ENCODE peak calls at places on chromosomes 6 and 20, in five cellular contexts. S is Right ventricle myocardium superior; L is globus pallidus; W is effector CD4-positive, alpha-beta T cell; G is brain microvascular endothelial cell. R is an unnamed sample.

GRCh38 chr20:4726710-4727391 is 5.1 kb downstream of the PRND start:
- DNase-seq in S (no peak), L (no peak), W (peak; percentile 31), G (peak; percentile 19), R (peak; percentile 41)

GRCh38 chr6:155121699-155122098 is 126.6 kb downstream of the TIAM2 start:
- DNase-seq in S (no peak), L (no peak), W (no peak), G (no peak), R (no peak)

GRCh38 chr6:128280960-128281359 is 239.4 kb downstream of the PTPRK start:
- DNase-seq in S (no peak), L (no peak), W (no peak), G (no peak), R (no peak)

GRCh38 chr6:166473886-166474596 is 91.3 kb upstream of the MPC1 start:
- DNase-seq in S (no peak), L (no peak), W (no peak), G (no peak), R (no peak)

GRCh38 chr6:38776515-38776914 is 61.4 kb downstream of the DNAH8 start:
- DNase-seq in S (no peak), L (no peak), W (no peak), G (peak; percentile 81), R (no peak)

GRCh38 chr6:8335896-8336295 is 99.4 kb downstream of the SLC35B3 start:
- DNase-seq in S (no peak), L (no peak), W (no peak), G (no peak), R (no peak)

GRCh38 chr6:117514655-117515054 is 32.2 kb downstream of the DCBLD1 start:
- DNase-seq in S (no peak), L (no peak), W (no peak), G (no peak), R (no peak)

GRCh38 chr6:26358511-26358981 is 6.5 kb upstream of the BTN3A2 start:
- DNase-seq in S (no peak), L (no peak), W (no peak), G (no peak), R (no peak)

GRCh38 chr20:38211200-38212097 is 46.4 kb upstream of the TGM2 start:
- DNase-seq in S (no peak), L (peak; percentile 26), W (no peak), G (no peak), R (no peak)

GRCh38 chr6:55445648-55446204 is 118.5 kb downstream of the GFRAL start:
- DNase-seq in S (no peak), L (peak; percentile 20), W (no peak), G (peak; percentile 18), R (no peak)

GRCh38 chr20:46240881-46241280 is 67.4 kb downstream of the CDH22 start:
- DNase-seq in S (no peak), L (no peak), W (no peak), G (no peak), R (no peak)

GRCh38 chr6:56752009-56752408 is 109.3 kb upstream of the DST start:
- DNase-seq in S (no peak), L (no peak), W (no peak), G (peak; percentile 48), R (no peak)

GRCh38 chr6:11025094-11025493 is 19.0 kb downstream of the ELOVL2 start:
- DNase-seq in S (no peak), L (no peak), W (no peak), G (no peak), R (no peak)

GRCh38 chr20:63873477-63873971 is 8.5 kb downstream of the TPD52L2 start:
- DNase-seq in S (peak; percentile 70), L (peak; percentile 21), W (no peak), G (peak; percentile 69), R (peak; percentile 40)

GRCh38 chr6:24607310-24607709 is 38.7 kb downstream of the KIAA0319 start:
- DNase-seq in S (no peak), L (no peak), W (no peak), G (no peak), R (no peak)

GRCh38 chr20:51608060-51608459 is 65.5 kb upstream of the NFATC2 start:
- DNase-seq in S (no peak), L (no peak), W (no peak), G (no peak), R (no peak)

GRCh38 chr6:36312854-36313627 is 23.6 kb downstream of the BNIP5 start:
- DNase-seq in S (no peak), L (no peak), W (no peak), G (no peak), R (no peak)

GRCh38 chr20:54078296-54078695 is 7.9 kb upstream of the BCAS1 start:
- DNase-seq in S (no peak), L (no peak), W (no peak), G (no peak), R (no peak)